ENCODE peak calls at places on chromosomes 11 and 22, in ten cellular contexts. W is stimulated activated CD4-positive, alpha-beta T cell treated with anti-CD3 and anti-CD28 coated beads, Interleukin-1b, Interleukin-23, amount 100 ng/mL, for 24 hours; J is left ventricle myocardium superior; C is NCI-H1694; Q is T-helper 2 cell; N is nucleus accumbens; T is heart left ventricle; A is NCI-H69; O is Peyer's patch; B is fibroblast of mammary gland. X is an unnamed sample.

GRCh38 chr11:123474994-123475393 is 44.9 kb downstream of the GRAMD1B start:
- DNase-seq in W (no peak), J (no peak), C (no peak), Q (no peak), N (no peak), T (no peak), A (peak; percentile 27), O (no peak), B (no peak), X (no peak)

GRCh38 chr11:33507967-33508366 is 192.7 kb downstream of the C11orf91 start:
- DNase-seq in W (no peak), J (no peak), C (no peak), Q (no peak), N (no peak), T (no peak), A (peak; percentile 41), O (no peak), B (peak; percentile 77), X (no peak)

GRCh38 chr11:28383471-28383870 is 275.3 kb downstream of the METTL15 start:
- DNase-seq in W (no peak), J (no peak), C (no peak), Q (no peak), N (no peak), T (no peak), A (no peak), O (no peak), B (peak; percentile 3), X (no peak)

GRCh38 chr11:98423933-98424332 is 596.8 kb upstream of the CNTN5 start:
- DNase-seq in W (no peak), J (no peak), C (no peak), Q (no peak), N (no peak), T (no peak), A (no peak), O (no peak), B (no peak), X (no peak)

GRCh38 chr22:38081941-38082828 is 1.8 kb downstream of the SLC16A8 start:
- DNase-seq in W (no peak), J (peak; percentile 34), C (no peak), Q (no peak), N (no peak), T (peak; percentile 27), A (peak; percentile 53), O (no peak), B (no peak), X (no peak)

GRCh38 chr22:48331691-48332220 is 1495.9 kb downstream of the BRD1 start:
- DNase-seq in W (no peak), J (no peak), C (no peak), Q (no peak), N (no peak), T (no peak), A (no peak), O (peak; percentile 39), B (no peak), X (no peak)

GRCh38 chr11:75468534-75469340 is 35.7 kb upstream of the KLHL35 start:
- DNase-seq in W (no peak), J (peak; percentile 81), C (no peak), Q (no peak), N (no peak), T (peak; percentile 67), A (peak; percentile 94), O (peak; percentile 59), B (peak; percentile 90), X (no peak)

GRCh38 chr11:117907276-117908110 is 21.7 kb downstream of the TMPRSS13 start:
- DNase-seq in W (no peak), J (peak; percentile 87), C (no peak), Q (peak; percentile 39), N (peak; percentile 79), T (peak; percentile 86), A (peak; percentile 98), O (peak; percentile 91), B (peak; percentile 98), X (peak; percentile 89)

GRCh38 chr11:94934362-94934761 is 39.0 kb downstream of the CWC15 start:
- DNase-seq in W (no peak), J (no peak), C (no peak), Q (no peak), N (no peak), T (no peak), A (peak; percentile 37), O (no peak), B (peak; percentile 72), X (no peak)

GRCh38 chr11:102117472-102118113 is 7.3 kb downstream of the YAP1 start:
- DNase-seq in W (no peak), J (no peak), C (no peak), Q (no peak), N (no peak), T (no peak), A (no peak), O (no peak), B (no peak), X (no peak)

GRCh38 chr11:75028321-75029097 is 39.8 kb downstream of the NEU3 start:
- DNase-seq in W (no peak), J (no peak), C (no peak), Q (no peak), N (no peak), T (no peak), A (peak; percentile 85), O (no peak), B (peak; percentile 45), X (no peak)

GRCh38 chr22:19143967-19144400 is 467 bp downstream of the ESS2 start:
- DNase-seq in W (no peak), J (no peak), C (no peak), Q (peak; percentile 28), N (no peak), T (no peak), A (no peak), O (no peak), B (no peak), X (no peak)

GRCh38 chr22:37228106-37229011 is 15.7 kb downstream of the RAC2 start:
- DNase-seq in W (no peak), J (peak; percentile 49), C (no peak), Q (no peak), N (no peak), T (peak; percentile 42), A (no peak), O (peak; percentile 70), B (no peak), X (no peak)

GRCh38 chr11:73875380-73875779 is 1.3 kb downstream of the COA4 start:
- DNase-seq in W (no peak), J (no peak), C (no peak), Q (no peak), N (no peak), T (no peak), A (no peak), O (no peak), B (no peak), X (no peak)

GRCh38 chr11:36763187-36763586 is 165.2 kb upstream of the RAG2 start:
- DNase-seq in W (no peak), J (no peak), C (no peak), Q (no peak), N (no peak), T (no peak), A (no peak), O (no peak), B (no peak), X (no peak)